ENCODE peak calls at places on chromosome 3, in nine cellular contexts. T is CD4-positive, alpha-beta T cell; C is fibroblast of the aortic adventitia; W is omental fat pad; I is MCF 10A; S is breast epithelium; Q is AG10803; K is GM20000; J is lower lobe of right lung. A is an unnamed sample.

GRCh38 chr3:102018544-102018943 is 169.2 kb downstream of the NFKBIZ start:
- DNase-seq in I (no peak), S (no peak), J (no peak), K (no peak), C (no peak), Q (no peak), W (no peak), T (no peak), A (no peak)

GRCh38 chr3:26505399-26505798 is 117.2 kb upstream of the LRRC3B start:
- DNase-seq in T (no peak), W (no peak), I (no peak), K (no peak), S (no peak), Q (no peak), J (no peak), C (no peak), A (no peak)

GRCh38 chr3:45337839-45338470 is 50.4 kb upstream of the LARS2 start:
- DNase-seq in S (no peak), Q (peak), I (no peak), K (no peak), T (no peak), C (no peak), W (no peak), J (no peak), A (no peak)

GRCh38 chr3:130786306-130786705 is 39.7 kb upstream of the PIK3R4 start:
- DNase-seq in W (no peak), K (no peak), S (no peak), C (no peak), T (no peak), Q (no peak), I (no peak), J (no peak), A (no peak)

GRCh38 chr3:187955076-187955952 is 198.6 kb upstream of the LPP start:
- DNase-seq in S (peak), K (no peak), W (no peak), Q (peak), I (peak), J (no peak), T (no peak), C (peak), A (peak)

GRCh38 chr3:17841190-17841828 is 98.9 kb upstream of the TBC1D5 start:
- DNase-seq in K (peak), C (peak), T (peak), I (peak), S (peak), W (peak), Q (peak), J (peak), A (peak)

GRCh38 chr3:112653881-112654300 is 12.9 kb upstream of the CCDC80 start:
- DNase-seq in K (no peak), T (no peak), I (peak), S (no peak), Q (peak), J (peak), C (peak), W (no peak), A (peak)

GRCh38 chr3:138494607-138494929 is 60.2 kb downstream of the ESYT3 start:
- DNase-seq in J (no peak), Q (no peak), S (no peak), W (no peak), C (no peak), I (no peak), K (no peak), T (no peak), A (no peak)

GRCh38 chr3:55412580-55412979 is 74.5 kb downstream of the WNT5A start:
- DNase-seq in I (no peak), C (no peak), T (no peak), J (no peak), S (no peak), Q (no peak), K (no peak), W (no peak), A (no peak)

GRCh38 chr3:198079771-198080520 is 119.9 kb downstream of the LMLN start:
- DNase-seq in W (no peak), T (peak), J (no peak), Q (no peak), C (no peak), S (no peak), I (peak), K (peak), A (no peak)

GRCh38 chr3:128621234-128621633 is 29.4 kb downstream of the RPN1 start:
- DNase-seq in S (no peak), Q (no peak), C (no peak), K (no peak), T (no peak), W (no peak), J (peak), I (no peak), A (no peak)

GRCh38 chr3:155560594-155560993 is 184.3 kb downstream of the PLCH1 start:
- DNase-seq in Q (peak), S (no peak), J (no peak), W (no peak), K (no peak), C (peak), I (peak), T (no peak), A (no peak)

GRCh38 chr3:158918008-158918407 is 116.2 kb downstream of the MFSD1 start:
- DNase-seq in I (peak), K (peak), J (no peak), T (no peak), S (peak), W (no peak), Q (peak), C (peak), A (peak)

GRCh38 chr3:119145500-119146167 is at the start of gene TEX55:
- DNase-seq in T (no peak), S (no peak), W (no peak), K (peak), I (peak), Q (peak), C (peak), J (no peak), A (peak)

GRCh38 chr3:26376131-26376530 is 246.4 kb upstream of the LRRC3B start:
- DNase-seq in I (no peak), K (no peak), C (no peak), Q (no peak), J (no peak), S (no peak), W (no peak), T (no peak), A (no peak)

GRCh38 chr3:195711813-195712534 is 8.8 kb upstream of the MUC20 start:
- DNase-seq in I (no peak), T (no peak), S (no peak), C (no peak), K (no peak), W (no peak), Q (no peak), J (no peak), A (no peak)

GRCh38 chr3:65481085-65481484 is 557.6 kb downstream of the MAGI1 start:
- DNase-seq in W (no peak), T (no peak), K (no peak), J (no peak), I (no peak), S (no peak), C (no peak), Q (no peak), A (no peak)

GRCh38 chr3:140863481-140864084 is 78.1 kb upstream of the SLC25A36 start:
- DNase-seq in I (peak), T (no peak), S (peak), C (peak), Q (peak), W (peak), K (peak), J (no peak), A (peak)

GRCh38 chr3:113234688-113235260 is 23.4 kb downstream of the BOC start:
- DNase-seq in S (peak), W (no peak), J (no peak), C (no peak), I (no peak), Q (peak), K (no peak), T (no peak), A (no peak)

GRCh38 chr3:37646865-37647264 is 214.8 kb upstream of the CTDSPL start:
- DNase-seq in W (no peak), S (no peak), I (peak), Q (no peak), J (no peak), C (peak), K (no peak), T (no peak), A (no peak)

GRCh38 chr3:177551431-177551836 is 354.2 kb upstream of the TBL1XR1 start:
- DNase-seq in I (no peak), J (no peak), S (no peak), T (no peak), Q (no peak), W (no peak), K (no peak), C (no peak), A (no peak)
- TF ChIP-seq CTCF in I (no peak), J (no peak), S (no peak), T (no peak), Q (no peak), W (no peak), K (no peak), C (no peak), A (no peak)

GRCh38 chr3:63232764-63233396 is 45.2 kb upstream of the SYNPR start:
- DNase-seq in S (no peak), I (peak), C (peak), K (no peak), W (no peak), J (no peak), Q (peak), T (no peak), A (peak)
- TF ChIP-seq CTCF in S (no peak), I (peak), C (peak), K (no peak), W (no peak), J (no peak), Q (peak), T (no peak), A (peak)

GRCh38 chr3:4335840-4336579 is 32.8 kb downstream of the SETMAR start:
- DNase-seq in J (no peak), Q (no peak), T (no peak), W (no peak), I (no peak), C (no peak), K (no peak), S (no peak), A (no peak)

GRCh38 chr3:4334548-4334947 is 31.4 kb downstream of the SETMAR start:
- DNase-seq in Q (no peak), S (no peak), J (no peak), T (no peak), I (peak), K (no peak), C (no peak), W (no peak), A (no peak)

GRCh38 chr3:4332574-4332973 is 29.4 kb downstream of the SETMAR start:
- DNase-seq in J (no peak), W (no peak), I (no peak), K (no peak), S (no peak), C (no peak), T (no peak), Q (no peak), A (no peak)

GRCh38 chr3:4332111-4332510 is 28.9 kb downstream of the SETMAR start:
- DNase-seq in W (no peak), T (no peak), J (no peak), Q (no peak), C (no peak), K (no peak), S (no peak), I (no peak), A (no peak)

DNA sequence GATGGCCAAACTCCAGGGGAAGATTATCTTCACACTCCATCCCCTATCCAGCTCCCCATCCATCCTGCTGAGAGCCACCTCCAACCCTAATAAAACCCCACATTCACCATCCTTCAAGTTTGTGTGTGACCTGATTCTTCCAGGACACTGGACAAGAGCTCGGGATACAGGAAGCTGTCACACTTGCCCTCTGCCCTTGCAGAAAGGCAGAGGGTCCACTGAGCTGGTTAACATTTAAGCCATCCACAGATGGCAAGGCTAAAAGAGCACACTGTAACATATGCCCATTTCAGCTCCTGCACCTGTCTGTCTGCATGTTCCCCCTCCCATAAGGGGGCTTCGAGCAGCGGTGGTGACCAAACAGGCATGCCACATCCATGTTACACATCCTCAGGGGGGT is 29.8 kb downstream of the SETMAR start:
- DNase-seq in I (no peak), K (no peak), Q (no peak), W (no peak), T (no peak), S (no peak), J (no peak), C (no peak), A (no peak)
- TF ChIP-seq CTCF in I (no peak), K (no peak), Q (no peak), W (no peak), T (no peak), S (no peak), J (no peak), C (no peak), A (no peak)

GRCh38 chr3:107506458-107506857 is 16.3 kb upstream of the BBX start:
- DNase-seq in C (no peak), T (no peak), I (peak), W (no peak), Q (no peak), J (no peak), K (no peak), S (no peak), A (no peak)
- TF ChIP-seq CTCF in C (no peak), T (no peak), I (no peak), W (no peak), Q (no peak), J (no peak), K (no peak), S (no peak), A (no peak)

DNA sequence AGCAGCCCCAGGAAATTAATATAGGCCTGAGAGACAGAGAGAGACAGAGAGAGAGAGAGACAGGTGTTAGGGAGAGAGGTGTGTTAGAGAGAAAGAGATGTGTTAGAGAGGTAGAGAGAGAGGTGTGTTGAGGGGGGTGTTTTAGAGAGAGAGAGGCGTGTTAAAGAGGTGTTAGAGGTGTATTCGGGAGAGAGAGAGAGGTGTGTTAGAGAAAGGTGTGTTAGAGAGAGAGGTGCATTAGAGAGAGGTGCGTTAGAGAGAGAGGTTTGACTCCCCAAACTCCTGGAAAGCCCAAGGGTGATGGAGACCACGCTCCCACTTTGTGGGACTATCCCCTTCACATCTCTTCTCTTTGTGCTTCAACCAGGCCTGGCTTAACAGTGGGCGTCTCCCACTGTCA is 95.5 kb downstream of the CACNA2D3 start:
- DNase-seq in Q (no peak), W (no peak), K (no peak), T (no peak), S (no peak), C (no peak), I (no peak), J (no peak), A (no peak)
- TF ChIP-seq CTCF in Q (no peak), W (no peak), K (no peak), T (no peak), S (no peak), C (no peak), I (no peak), J (no peak), A (no peak)

GRCh38 chr3:147417896-147418295 is 8.7 kb downstream of the ZIC1 start:
- DNase-seq in W (no peak), Q (no peak), S (no peak), I (no peak), K (no peak), T (no peak), C (no peak), J (no peak), A (no peak)

GRCh38 chr3:147414369-147415135 is 5.4 kb downstream of the ZIC1 start:
- DNase-seq in C (no peak), S (no peak), J (no peak), I (no peak), K (peak), T (no peak), Q (no peak), W (no peak), A (no peak)

GRCh38 chr3:147415337-147415736 is 6.2 kb downstream of the ZIC1 start:
- DNase-seq in K (peak), I (no peak), S (no peak), W (no peak), Q (no peak), J (no peak), C (no peak), T (no peak), A (no peak)

GRCh38 chr3:147413712-147414325 is 4.7 kb downstream of the ZIC1 start:
- DNase-seq in J (no peak), W (no peak), C (no peak), Q (no peak), K (peak), T (no peak), S (no peak), I (no peak), A (no peak)

DNA sequence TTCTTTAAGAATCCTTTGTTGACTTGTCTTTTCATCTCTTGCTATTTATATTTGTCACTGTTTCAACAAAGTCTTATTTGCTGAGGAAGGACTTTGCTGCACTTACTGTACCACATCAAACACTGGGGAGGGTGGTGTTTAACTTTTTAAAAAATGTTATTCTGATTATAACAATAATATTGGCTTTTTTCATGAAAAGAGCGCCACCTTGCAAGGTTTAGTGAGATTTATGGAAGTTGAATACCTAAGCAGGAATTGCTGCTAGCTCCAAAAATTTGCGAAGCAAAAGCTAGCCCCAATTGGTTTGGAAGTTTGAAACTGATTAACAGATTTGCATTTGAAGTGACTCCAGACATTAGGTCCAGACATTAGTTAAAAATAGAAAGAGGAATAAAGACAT is 6.7 kb downstream of the ZIC1 start:
- DNase-seq in C (no peak), K (no peak), S (no peak), W (no peak), T (no peak), Q (no peak), J (no peak), I (no peak), A (no peak)
- TF ChIP-seq CTCF in C (no peak), K (no peak), S (no peak), W (no peak), T (no peak), Q (no peak), J (no peak), I (no peak), A (peak)

GRCh38 chr3:49566312-49566711 is 12.0 kb downstream of the BSN start:
- DNase-seq in Q (peak), J (no peak), C (peak), S (no peak), W (no peak), I (peak), K (no peak), T (no peak), A (no peak)
- TF ChIP-seq CTCF in Q (peak), J (no peak), C (peak), S (no peak), W (no peak), I (peak), K (no peak), T (no peak), A (peak)

DNA sequence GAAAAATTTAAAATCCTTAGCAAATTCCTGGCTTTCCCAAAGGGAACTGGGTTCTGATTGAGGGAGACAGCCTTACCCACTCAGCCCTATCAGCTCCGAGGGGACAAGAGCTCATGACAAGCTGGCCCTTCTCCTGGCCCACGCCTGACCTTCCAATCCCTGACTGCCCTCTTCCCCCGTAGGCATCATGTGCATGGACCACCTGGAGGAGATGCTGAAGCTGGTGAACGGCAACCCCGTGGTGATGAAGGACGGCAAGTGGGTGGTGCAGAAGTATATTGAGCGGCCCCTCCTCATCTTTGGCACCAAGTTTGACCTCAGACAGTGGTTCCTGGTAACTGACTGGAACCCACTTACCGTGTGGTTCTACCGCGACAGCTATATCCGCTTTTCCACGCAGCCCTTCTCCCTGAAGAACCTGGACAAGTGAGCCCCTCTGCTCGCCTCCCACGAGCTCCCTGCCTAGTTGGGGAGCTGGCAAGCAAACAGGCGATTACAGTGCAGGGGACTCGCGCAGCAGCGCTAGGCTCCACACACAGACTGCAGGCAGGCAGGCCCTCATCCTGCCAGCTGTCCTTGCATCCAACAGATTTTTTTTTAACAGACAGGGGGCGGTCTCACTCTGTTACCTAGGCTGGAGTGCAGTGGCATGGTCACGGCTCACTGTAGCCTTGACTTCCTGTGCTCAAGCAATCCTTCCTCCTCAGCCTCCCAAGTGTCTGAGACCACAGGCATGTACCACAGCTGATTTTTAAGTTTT is 16.8 kb downstream of the RPUSD3 start:
- DNase-seq in S (no peak), C (no peak), K (no peak), I (peak), J (peak), T (no peak), Q (no peak), W (no peak), A (peak)
- TF ChIP-seq CTCF in S (peak), C (peak), K (no peak), I (peak), J (peak), T (no peak), Q (peak), W (no peak), A (peak)

A was measured in HFFc6.